ENCODE peak calls at places on chromosomes 1 and 21, in ten cellular contexts. E is thyroid gland; V is NCI-H1105; N is activated T-cell treated with anti-CD3 and anti-CD28 coated beads, Interleukin-2, amount 50 U/mL, for 48 hours; S is SK-MEL-5; T is globus pallidus; M is WERI-Rb-1; J is PC-9; H is HT-29; C is brain microvascular endothelial cell. W is an unnamed sample.

GRCh38 chr1:66945316-66945715 is 20.5 kb downstream of the MIER1 start:
- DNase-seq in N (no peak), V (no peak), S (no peak), C (no peak), M (no peak), T (no peak), J (no peak), E (no peak), H (no peak), W (no peak)

GRCh38 chr1:20375563-20375962 is 84.9 kb downstream of the VWA5B1 start:
- DNase-seq in J (peak), V (no peak), N (no peak), M (no peak), C (no peak), S (no peak), T (no peak), H (no peak), E (no peak), W (no peak)

GRCh38 chr1:162868972-162869371 is 8.0 kb upstream of the CCDC190 start:
- DNase-seq in T (no peak), N (no peak), C (no peak), E (no peak), S (no peak), M (no peak), H (no peak), J (no peak), V (no peak), W (no peak)

GRCh38 chr1:119674835-119675289 is 26.8 kb upstream of the ZNF697 start:
- DNase-seq in C (peak), V (peak), M (peak), E (peak), N (no peak), S (peak), T (peak), H (peak), J (peak), W (peak)

GRCh38 chr1:115717541-115717940 is 51.0 kb downstream of the CASQ2 start:
- DNase-seq in T (no peak), E (peak), M (peak), S (peak), V (peak), N (peak), J (no peak), H (peak), C (peak), W (peak)

GRCh38 chr21:35390013-35390776 is 341.1 kb upstream of the RUNX1 start:
- DNase-seq in E (peak), V (peak), S (no peak), J (no peak), M (no peak), H (peak), C (peak), N (no peak), T (no peak), W (no peak)

GRCh38 chr21:43645414-43645891 is 13.8 kb downstream of the HSF2BP start:
- DNase-seq in V (no peak), E (peak), M (peak), T (peak), H (peak), S (peak), J (peak), C (peak), N (no peak), W (peak)

GRCh38 chr1:159675046-159675445 is 39.3 kb downstream of the CRP start:
- DNase-seq in N (no peak), H (no peak), T (no peak), V (no peak), M (no peak), J (no peak), C (no peak), E (no peak), S (no peak), W (no peak)

GRCh38 chr1:115069186-115069585 is 20.1 kb downstream of the TSPAN2 start:
- DNase-seq in H (peak), S (no peak), V (no peak), M (no peak), J (peak), N (no peak), E (peak), C (no peak), T (no peak), W (no peak)

W was measured in stimulated activated naive CD8-positive, alpha-beta T cell treated with anti-CD3 and anti-CD28 coated beads, Interleukin-15, Interleukin-2, amounts not matched to agents 100 U/mL and 50 U/mL, for 24 hours.